ENCODE peak calls at places on chromosomes 11 and 22, in four cellular contexts. F is PC-9, B is fibroblast of lung, Q is neural progenitor cell. N is an unnamed sample.

GRCh38 chr11:76208829-76209670 is 2.7 kb upstream of the WNT11 start:
- DNase-seq in Q (peak; percentile 92), F (peak; percentile 54), B (peak; percentile 45), N (peak; percentile 72)

GRCh38 chr11:114886644-114887259 is 208.4 kb downstream of the NXPE2 start:
- DNase-seq in Q (no peak), B (peak; percentile 17), F (no peak), N (no peak)

GRCh38 chr22:17587631-17588030 is 24.3 kb downstream of the SLC25A18 start:
- DNase-seq in Q (no peak), B (no peak), F (no peak), N (no peak)

GRCh38 chr11:1236316-1237127 is 13.7 kb downstream of the MUC5B start:
- DNase-seq in Q (no peak), F (no peak), B (no peak), N (no peak)

GRCh38 chr11:2797181-2797711 is 88.3 kb downstream of the CDKN1C start:
- DNase-seq in B (no peak), Q (no peak), F (no peak), N (no peak)

GRCh38 chr11:125457814-125458343 is 38.2 kb downstream of the FEZ1 start:
- DNase-seq in Q (no peak), B (peak; percentile 91), F (no peak), N (no peak)

GRCh38 chr22:19056951-19057401 is 65.2 kb downstream of the DGCR2 start:
- DNase-seq in F (no peak), Q (no peak), B (no peak), N (no peak)

GRCh38 chr11:107018274-107018901 is at the start of gene GUCY1A2:
- DNase-seq in B (peak; percentile 37), Q (peak; percentile 66), F (no peak), N (peak; percentile 74)

GRCh38 chr22:32446321-32446720 is 17.9 kb downstream of the BPIFC start:
- DNase-seq in F (no peak), B (no peak), Q (no peak), N (no peak)

GRCh38 chr11:398826-399225 is 4.8 kb downstream of the PKP3 start:
- DNase-seq in B (no peak), Q (no peak), F (no peak), N (peak; percentile 44)

GRCh38 chr11:1705121-1706052 is 8.4 kb downstream of the KRTAP5-6 start:
- DNase-seq in F (peak; percentile 87), Q (no peak), B (peak; percentile 41), N (no peak)

GRCh38 chr11:105553015-105553414 is 56.9 kb upstream of the GRIA4 start:
- DNase-seq in B (peak; percentile 21), F (no peak), Q (no peak), N (no peak)

DNA sequence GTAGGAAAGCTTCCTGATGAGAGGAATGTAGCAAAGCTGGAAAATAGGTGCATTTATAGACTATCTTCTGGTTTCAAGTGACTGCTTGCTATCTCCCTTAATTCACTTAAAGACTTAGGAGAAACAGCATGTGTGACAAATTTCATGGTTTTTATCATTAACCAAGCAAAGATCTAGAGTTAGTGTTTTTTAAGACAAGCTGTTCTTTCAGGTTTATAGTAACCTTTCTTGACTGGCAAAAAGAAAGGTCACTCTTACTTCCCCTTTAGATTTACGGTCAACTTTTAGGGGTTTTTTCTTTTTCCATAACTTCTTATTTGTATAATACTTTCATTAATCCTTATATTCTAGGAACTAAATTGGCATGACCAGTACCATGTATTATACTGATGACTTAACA is 46.5 kb downstream of the KDM2A start:
- DNase-seq in Q (no peak), B (no peak), F (no peak), N (no peak)
- H3K4me1 ChIP-seq in Q (no peaks in the 10 kb centered on the region), B (no peaks in the 10 kb centered on the region), F (peaks cover 43% of the 10 kb centered on the region), N (peaks cover 42% of the 10 kb centered on the region)

GRCh38 chr11:63918576-63919171 is 1.7 kb upstream of the RCOR2 start:
- DNase-seq in F (peak; percentile 41), B (no peak), Q (peak; percentile 84), N (peak; percentile 38)

GRCh38 chr11:63920126-63920869 is 3.3 kb upstream of the RCOR2 start:
- DNase-seq in B (no peak), F (no peak), Q (peak; percentile 76), N (no peak)

GRCh38 chr11:63920870-63921417 is 4.0 kb upstream of the RCOR2 start:
- DNase-seq in Q (peak; percentile 83), B (no peak), F (no peak), N (no peak)

GRCh38 chr11:63917685-63918523 is 940 bp upstream of the RCOR2 start:
- DNase-seq in Q (peak; percentile 95), F (peak; percentile 48), B (no peak), N (peak; percentile 84)

DNA sequence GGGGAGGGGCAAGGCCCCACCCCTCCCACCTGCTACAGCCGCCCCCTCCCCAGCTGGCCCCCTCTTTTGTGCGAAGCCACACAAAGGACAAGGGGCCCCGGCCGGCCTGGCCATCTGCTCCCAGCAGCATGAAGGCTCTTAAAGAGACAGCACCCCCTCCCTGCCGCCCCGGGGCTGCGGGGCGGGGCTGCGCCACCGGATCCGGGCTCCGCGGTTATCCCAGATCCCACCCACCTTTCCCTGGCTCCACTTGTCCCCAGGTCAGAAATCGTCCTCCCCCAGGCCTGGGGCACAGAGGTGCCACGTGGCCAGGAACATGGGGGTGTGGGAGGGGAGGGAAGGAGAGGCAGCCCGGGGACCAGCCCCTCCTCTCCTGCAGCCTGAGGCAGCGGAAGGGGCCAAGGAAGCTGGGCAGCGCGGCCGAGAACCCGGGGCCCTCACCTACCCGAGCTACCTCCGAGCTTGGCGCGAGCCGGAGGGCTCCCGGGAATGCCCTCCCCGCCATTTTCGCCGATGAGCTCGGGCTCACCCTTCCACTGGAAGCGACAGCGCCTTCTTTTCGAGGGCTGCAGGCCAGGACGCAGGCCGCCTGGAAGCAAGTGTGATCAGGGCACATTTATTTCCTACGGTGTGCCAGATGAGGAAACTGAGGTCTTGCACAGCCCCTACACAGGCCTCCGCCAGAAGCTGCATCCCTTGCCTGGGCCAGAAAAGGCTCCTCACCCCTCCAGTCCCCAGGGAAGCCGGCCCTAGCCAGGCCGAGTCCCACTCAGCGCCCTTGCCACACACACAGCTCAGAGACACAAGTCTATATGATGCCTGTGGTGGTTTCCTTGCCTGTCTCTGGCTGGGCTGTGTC is 2.5 kb upstream of the RCOR2 start:
- DNase-seq in B (no peak), F (peak; percentile 73), Q (peak; percentile 94), N (no peak)
- H3K4me1 ChIP-seq in B (peaks cover 19% of the 10 kb centered on the region), F (peaks cover 53% of the 10 kb centered on the region), Q (peaks cover 44% of the 10 kb centered on the region), N (peaks cover 23% of the 10 kb centered on the region)

GRCh38 chr11:72235351-72236057 is 8.5 kb downstream of the PHOX2A start:
- DNase-seq in F (no peak), B (no peak), Q (no peak), N (no peak)
- H3K4me1 ChIP-seq in F (no peaks in the 10 kb centered on the region), B (peaks cover 3% of the 10 kb centered on the region), Q (peaks cover 25% of the 10 kb centered on the region), N (no peaks in the 10 kb centered on the region)

GRCh38 chr11:64878223-64878493 is 263 bp downstream of the EHD1 start:
- DNase-seq in F (no peak), B (no peak), Q (no peak), N (no peak)

GRCh38 chr11:64879226-64879900 is 942 bp upstream of the EHD1 start:
- DNase-seq in F (no peak), B (no peak), Q (no peak), N (no peak)

GRCh38 chr11:64880240-64881001 is 2.0 kb upstream of the EHD1 start:
- DNase-seq in F (no peak), B (no peak), Q (no peak), N (no peak)

GRCh38 chr11:64877390-64878222 is 815 bp downstream of the EHD1 start:
- DNase-seq in F (peak; percentile 43), Q (peak; percentile 48), B (no peak), N (no peak)

GRCh38 chr11:64878494-64879225 is at the start of gene EHD1:
- DNase-seq in F (peak; percentile 92), Q (peak; percentile 100), B (peak; percentile 90), N (peak; percentile 100)
- H3K4me1 ChIP-seq in F (peaks cover 28% of the 10 kb centered on the region), Q (peaks cover 18% of the 10 kb centered on the region), B (peaks cover 4% of the 10 kb centered on the region), N (peaks cover 17% of the 10 kb centered on the region)

GRCh38 chr22:44576311-44577260 is 78.6 kb upstream of the RTL6 start:
- DNase-seq in Q (no peak), B (no peak), F (no peak), N (no peak)

GRCh38 chr22:44580176-44580575 is 82.1 kb upstream of the RTL6 start:
- DNase-seq in B (no peak), F (no peak), Q (no peak), N (no peak)

GRCh38 chr22:44578516-44579230 is 80.6 kb upstream of the RTL6 start:
- DNase-seq in B (no peak), Q (no peak), F (no peak), N (no peak)

GRCh38 chr22:44577391-44578114 is 79.5 kb upstream of the RTL6 start:
- DNase-seq in Q (no peak), B (no peak), F (no peak), N (no peak)

GRCh38 chr22:44578115-44578457 is 80.1 kb upstream of the RTL6 start:
- DNase-seq in Q (no peak), F (no peak), B (no peak), N (no peak)
- H3K4me1 ChIP-seq in Q (no peaks in the 10 kb centered on the region), F (peaks cover 5% of the 10 kb centered on the region), B (no peaks in the 10 kb centered on the region), N (no peaks in the 10 kb centered on the region)

N was measured in A673.